ENCODE peak calls at places on chromosomes 11 and 22, in eight cellular contexts. E is upper lobe of right lung; F is tibial artery; X is neuronal stem cell; W is pancreas; N is GM23248; C is spleen; H is CD4-positive, CD25-positive, alpha-beta regulatory T cell. P is an unnamed sample.

GRCh38 chr11:8068605-8069221 is 12.3 kb upstream of the TUB start:
- DNase-seq in N (peak; percentile 83), W (peak; percentile 25), H (no peak), E (no peak), F (peak; percentile 78), X (no peak), C (peak; percentile 51), P (peak; percentile 74)

GRCh38 chr11:32333335-32333991 is 101.9 kb downstream of the WT1 start:
- DNase-seq in X (peak; percentile 51), E (peak; percentile 81), F (peak; percentile 49), C (peak; percentile 78), W (peak; percentile 66), H (peak; percentile 11), N (peak; percentile 72), P (no peak)

GRCh38 chr22:28017859-28018258 is 98.8 kb upstream of the PITPNB start:
- DNase-seq in E (peak; percentile 53), F (peak; percentile 13), H (no peak), N (no peak), X (no peak), C (peak; percentile 65), W (no peak), P (no peak)

GRCh38 chr11:12827929-12828812 is 153.9 kb downstream of the TEAD1 start:
- DNase-seq in F (no peak), W (peak; percentile 55), H (no peak), N (peak; percentile 75), E (no peak), C (no peak), X (peak; percentile 73), P (peak; percentile 52)

GRCh38 chr11:44811841-44812448 is 85.2 kb downstream of the TSPAN18 start:
- DNase-seq in N (no peak), X (no peak), E (peak; percentile 18), W (no peak), H (no peak), C (peak; percentile 59), F (no peak), P (no peak)

GRCh38 chr11:15580056-15580774 is 465.5 kb downstream of the INSC start:
- DNase-seq in H (no peak), E (no peak), W (no peak), C (no peak), F (no peak), X (no peak), N (no peak), P (no peak)

GRCh38 chr11:107293677-107294344 is 163.8 kb downstream of the CWF19L2 start:
- DNase-seq in X (no peak), N (no peak), W (no peak), C (no peak), E (no peak), H (no peak), F (no peak), P (no peak)

GRCh38 chr22:38240734-38241252 is 32.0 kb downstream of the TMEM184B start:
- DNase-seq in X (peak; percentile 45), C (no peak), H (no peak), N (peak; percentile 93), E (no peak), W (peak; percentile 32), F (no peak), P (peak; percentile 90)

GRCh38 chr11:30697032-30697431 is 110.9 kb upstream of the MPPED2 start:
- DNase-seq in X (no peak), N (no peak), H (no peak), C (no peak), E (no peak), F (no peak), W (no peak), P (no peak)

GRCh38 chr22:30230787-30231461 is 15.6 kb downstream of the LIF start:
- DNase-seq in H (no peak), E (no peak), F (no peak), C (no peak), N (no peak), W (no peak), X (no peak), P (no peak)

GRCh38 chr11:73761403-73761945 is 600 bp upstream of the RAB6A start:
- DNase-seq in W (peak; percentile 22), N (no peak), C (peak; percentile 83), X (no peak), E (no peak), F (no peak), H (no peak), P (no peak)

GRCh38 chr11:89177691-89178231 is at the start of gene TYR:
- DNase-seq in E (no peak), X (no peak), W (no peak), H (no peak), N (no peak), F (no peak), C (no peak), P (no peak)

GRCh38 chr22:44399196-44399837 is 86.6 kb upstream of the SHISAL1 start:
- DNase-seq in H (no peak), X (no peak), E (peak; percentile 39), W (peak; percentile 39), N (no peak), F (peak; percentile 15), C (peak; percentile 40), P (no peak)

GRCh38 chr11:123357990-123358827 is 71.9 kb upstream of the GRAMD1B start:
- DNase-seq in E (no peak), H (peak; percentile 71), F (no peak), W (no peak), X (peak; percentile 18), C (peak; percentile 71), N (peak; percentile 54), P (peak; percentile 6)

GRCh38 chr22:39207141-39208012 is 37.4 kb downstream of the PDGFB start:
- DNase-seq in W (peak; percentile 91), N (no peak), F (peak; percentile 36), X (no peak), C (peak; percentile 37), H (no peak), E (peak; percentile 48), P (no peak)

GRCh38 chr11:95596011-95596489 is 193.5 kb downstream of the FAM76B start:
- DNase-seq in H (no peak), W (no peak), C (no peak), X (no peak), E (no peak), F (no peak), N (peak; percentile 73), P (no peak)

GRCh38 chr11:72721689-72722049 is 30.5 kb downstream of the ARAP1 start:
- DNase-seq in W (no peak), X (no peak), H (peak; percentile 60), F (no peak), N (peak; percentile 62), C (peak; percentile 88), E (peak; percentile 79), P (no peak)

GRCh38 chr11:91996526-91996925 is 228.1 kb upstream of the FAT3 start:
- DNase-seq in W (no peak), H (no peak), N (no peak), C (no peak), F (no peak), X (no peak), E (no peak), P (no peak)

GRCh38 chr11:12802418-12803085 is 128.3 kb downstream of the TEAD1 start:
- DNase-seq in C (no peak), X (peak; percentile 81), W (peak; percentile 94), E (peak; percentile 90), F (peak; percentile 44), N (peak; percentile 48), H (no peak), P (peak; percentile 29)

DNA sequence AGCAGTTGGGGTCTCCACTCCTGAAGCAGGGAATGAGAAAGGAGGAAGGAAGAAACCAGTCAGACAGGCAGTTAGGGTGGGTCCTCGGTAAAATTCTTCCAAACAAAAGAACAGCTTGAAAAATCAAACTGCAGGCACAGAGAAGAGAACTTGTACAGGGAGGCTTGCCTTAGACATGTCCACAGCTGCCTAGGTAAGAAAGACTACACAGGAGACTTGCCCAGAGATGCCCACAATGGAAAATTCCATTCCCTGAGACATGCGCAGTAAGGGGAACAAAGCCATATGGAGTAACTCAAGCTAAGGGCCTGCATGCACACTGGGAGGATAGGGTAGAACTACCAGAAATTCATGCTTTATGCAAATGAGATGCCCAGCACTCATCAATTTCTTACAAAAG is 9.8 kb downstream of the KCNJ11 start:
- DNase-seq in W (no peak), C (no peak), X (no peak), E (no peak), F (no peak), N (no peak), H (no peak), P (no peak)
- H3K9me3 ChIP-seq in W (no peaks in the 10 kb centered on the region), C (peaks cover 3% of the 10 kb centered on the region), X (peaks cover 10% of the 10 kb centered on the region), E (peaks cover under 1% of the 10 kb centered on the region), F (no peaks in the 10 kb centered on the region), N (no peaks in the 10 kb centered on the region), H (no peaks in the 10 kb centered on the region), P (no peaks in the 10 kb centered on the region)

GRCh38 chr22:48223488-48224190 is 1461.2 kb downstream of the TBC1D22A start:
- DNase-seq in X (no peak), N (no peak), E (no peak), C (peak; percentile 50), H (no peak), W (no peak), F (no peak), P (no peak)
- H3K9me3 ChIP-seq in X (no peaks in the 10 kb centered on the region), N (no peaks in the 10 kb centered on the region), E (no peaks in the 10 kb centered on the region), C (no peaks in the 10 kb centered on the region), H (no peaks in the 10 kb centered on the region), W (no peaks in the 10 kb centered on the region), F (no peaks in the 10 kb centered on the region), P (no peaks in the 10 kb centered on the region)

GRCh38 chr22:49037701-49038245 is 789.9 kb downstream of the BRD1 start:
- DNase-seq in X (no peak), H (no peak), N (no peak), W (no peak), E (no peak), C (peak; percentile 70), F (no peak), P (no peak)
- H3K9me3 ChIP-seq in X (peaks cover 3% of the 10 kb centered on the region), H (no peaks in the 10 kb centered on the region), N (no peaks in the 10 kb centered on the region), W (no peaks in the 10 kb centered on the region), E (no peaks in the 10 kb centered on the region), C (no peaks in the 10 kb centered on the region), F (no peaks in the 10 kb centered on the region), P (no peaks in the 10 kb centered on the region)

GRCh38 chr22:47219789-47220188 is 457.3 kb downstream of the TBC1D22A start:
- DNase-seq in H (no peak), E (no peak), F (no peak), X (no peak), C (no peak), N (no peak), W (no peak), P (no peak)

GRCh38 chr22:47220752-47221151 is 458.3 kb downstream of the TBC1D22A start:
- DNase-seq in F (no peak), X (no peak), W (no peak), H (no peak), C (no peak), E (no peak), N (no peak), P (no peak)

GRCh38 chr22:47218671-47219070 is 456.2 kb downstream of the TBC1D22A start:
- DNase-seq in X (no peak), N (no peak), C (peak; percentile 19), E (no peak), F (no peak), W (no peak), H (no peak), P (no peak)

GRCh38 chr22:47213571-47214230 is 451.3 kb downstream of the TBC1D22A start:
- DNase-seq in H (peak; percentile 50), N (peak; percentile 54), C (peak; percentile 82), W (no peak), X (no peak), E (no peak), F (no peak), P (no peak)

DNA sequence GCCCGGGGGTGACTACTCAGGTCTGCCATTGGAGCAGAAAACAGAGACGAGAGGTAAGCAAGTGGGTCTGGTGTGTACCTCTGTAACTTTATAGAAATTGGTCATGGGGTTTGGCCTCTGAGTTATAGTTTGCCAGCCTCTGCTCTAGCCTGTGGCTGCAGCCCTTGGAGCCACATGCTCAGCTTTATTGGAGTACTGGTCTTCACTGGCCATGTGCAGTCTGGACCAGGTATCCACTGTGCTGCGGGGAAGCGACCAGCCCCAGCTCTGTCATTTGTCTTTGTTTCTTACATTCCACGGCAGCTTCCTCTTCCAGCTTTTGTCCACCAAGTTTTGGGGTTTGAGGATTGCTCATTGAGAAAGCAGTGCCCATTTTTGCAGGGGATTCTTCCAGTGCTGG is 453.4 kb downstream of the TBC1D22A start:
- DNase-seq in C (no peak), W (no peak), X (no peak), N (no peak), E (no peak), F (no peak), H (no peak), P (no peak)
- H3K9me3 ChIP-seq in C (no peaks in the 10 kb centered on the region), W (no peaks in the 10 kb centered on the region), X (peaks cover 30% of the 10 kb centered on the region), N (no peaks in the 10 kb centered on the region), E (no peaks in the 10 kb centered on the region), F (no peaks in the 10 kb centered on the region), H (no peaks in the 10 kb centered on the region), P (no peaks in the 10 kb centered on the region)